ENCODE peak calls at places on chromosomes 5 and 9, in seven cellular contexts. L is NCI-H1930, S is right lobe of liver, M is NCI-H1105, E is NCI-H1092 treated with DMSO at 0.1 percent for 48 hours, A is Calu3, B is pancreas. Q is an unnamed sample.

GRCh38 chr5:44943637-44944036 is 134.9 kb downstream of the MRPS30 start:
- DNase-seq in M (no peak), E (no peak), L (no peak), S (no peak), B (no peak), A (no peak), Q (no peak)

GRCh38 chr9:15007698-15008097 is 97.5 kb upstream of the FREM1 start:
- DNase-seq in E (no peak), L (no peak), B (no peak), M (no peak), S (no peak), A (no peak), Q (no peak)

GRCh38 chr5:88925692-88926490 is 42.9 kb upstream of the MEF2C start:
- DNase-seq in L (no peak), M (no peak), S (no peak), E (no peak), A (no peak), B (no peak), Q (no peak)

GRCh38 chr9:106843361-106843760 is 19.6 kb upstream of the ZNF462 start:
- DNase-seq in A (no peak), L (no peak), B (no peak), E (no peak), S (no peak), M (no peak), Q (no peak)

GRCh38 chr9:95529910-95530309 is 13.1 kb upstream of the PTCH1 start:
- DNase-seq in L (no peak), B (no peak), A (no peak), M (no peak), S (no peak), E (no peak), Q (no peak)

GRCh38 chr5:40829748-40830305 is 5.2 kb downstream of the RPL37 start:
- DNase-seq in A (no peak), M (no peak), B (no peak), E (no peak), L (no peak), S (no peak), Q (no peak)

GRCh38 chr5:81590498-81591384 is 160.2 kb downstream of the SSBP2 start:
- DNase-seq in B (no peak), S (no peak), E (no peak), A (no peak), M (no peak), L (no peak), Q (no peak)

GRCh38 chr5:114390431-114390830 is 28.6 kb downstream of the KCNN2 start:
- DNase-seq in E (no peak), S (no peak), A (no peak), M (no peak), L (no peak), B (no peak), Q (no peak)

GRCh38 chr9:89375181-89375760 is 57.0 kb downstream of the SECISBP2 start:
- DNase-seq in S (no peak), M (no peak), L (no peak), E (no peak), A (no peak), B (no peak), Q (no peak)

GRCh38 chr5:67010684-67011409 is 185.8 kb downstream of the CD180 start:
- DNase-seq in L (no peak), B (peak), M (no peak), E (peak), A (no peak), S (no peak), Q (no peak)

GRCh38 chr5:83636141-83636540 is 84.5 kb downstream of the HAPLN1 start:
- DNase-seq in B (no peak), L (no peak), A (no peak), M (no peak), E (no peak), S (no peak), Q (no peak)

GRCh38 chr5:102617857-102618187 is 119.0 kb upstream of the SLCO6A1 start:
- DNase-seq in B (no peak), M (no peak), A (no peak), L (no peak), S (no peak), E (no peak), Q (no peak)

GRCh38 chr9:131919181-131919580 is 160.5 kb downstream of the MED27 start:
- DNase-seq in L (no peak), B (no peak), E (no peak), S (no peak), M (no peak), A (no peak), Q (no peak)

GRCh38 chr9:78725565-78725964 is 428.6 kb downstream of the PSAT1 start:
- DNase-seq in M (no peak), B (no peak), A (no peak), L (no peak), S (no peak), E (no peak), Q (no peak)

GRCh38 chr5:74938250-74938649 is 72.1 kb upstream of the FAM169A start:
- DNase-seq in E (no peak), L (no peak), A (no peak), B (no peak), M (no peak), S (no peak), Q (no peak)

GRCh38 chr5:155735388-155735787 is 591.6 kb upstream of the SGCD start:
- DNase-seq in L (no peak), S (no peak), A (no peak), B (no peak), E (peak), M (peak), Q (no peak)

GRCh38 chr5:59466271-59466670 is 427.3 kb downstream of the PDE4D start:
- DNase-seq in B (no peak), S (peak), L (no peak), A (no peak), E (no peak), M (no peak), Q (no peak)

GRCh38 chr5:6377582-6378127 is 692 bp downstream of the MED10 start:
- DNase-seq in E (no peak), L (no peak), B (no peak), A (no peak), M (peak), S (no peak), Q (peak)

GRCh38 chr9:124054671-124055212 is 43.2 kb downstream of the LHX2 start:
- DNase-seq in E (no peak), S (no peak), L (no peak), B (no peak), A (peak), M (no peak), Q (no peak)

GRCh38 chr5:96870094-96871021 is 5.9 kb upstream of the ERAP2 start:
- DNase-seq in L (no peak), S (no peak), B (no peak), M (no peak), E (no peak), A (no peak), Q (no peak)

GRCh38 chr9:79687131-79687447 is 115.3 kb downstream of the TLE4 start:
- DNase-seq in S (no peak), E (no peak), L (no peak), M (no peak), A (no peak), B (no peak), Q (no peak)

GRCh38 chr9:111926421-111926875 is 29.8 kb downstream of the UGCG start:
- DNase-seq in S (no peak), A (no peak), E (no peak), L (no peak), B (no peak), M (no peak), Q (no peak)

GRCh38 chr5:166349036-166349435 is 1942.4 kb upstream of the WWC1 start:
- DNase-seq in L (no peak), S (no peak), E (no peak), B (no peak), A (no peak), M (no peak), Q (no peak)

GRCh38 chr5:132751444-132751843 is 4.2 kb downstream of the CCNI2 start:
- DNase-seq in L (no peak), B (no peak), M (no peak), S (no peak), E (no peak), A (no peak), Q (no peak)

GRCh38 chr9:117034862-117035261 is 347.8 kb downstream of the TRIM32 start:
- DNase-seq in B (no peak), S (no peak), A (no peak), M (no peak), E (no peak), L (no peak), Q (no peak)